ENCODE peak calls at places on chromosomes 6 and 20, in ten cellular contexts. U, N, E, D, G, R, P, I, T and X are unnamed samples.

GRCh38 chr20:32585011-32585518 is at the start of gene NOL4L:
- DNase-seq in T (no peak), P (peak; percentile 21), D (no peak), E (no peak), N (no peak), G (no peak), U (no peak), I (no peak), R (no peak), X (peak; percentile 34)

GRCh38 chr20:32440758-32441078 is 82.6 kb downstream of the ASXL1 start:
- DNase-seq in U (no peak), I (no peak), E (no peak), D (no peak), R (no peak), T (no peak), N (no peak), G (no peak), P (no peak), X (no peak)

GRCh38 chr6:87907521-87907920 is 140.1 kb upstream of the SPACA1 start:
- DNase-seq in D (no peak), N (no peak), G (peak; percentile 48), E (peak; percentile 2), T (peak; percentile 75), U (no peak), P (no peak), R (peak; percentile 21), I (no peak), X (no peak)

GRCh38 chr6:27553123-27553904 is 80.4 kb upstream of the ZNF184 start:
- DNase-seq in U (peak; percentile 19), I (no peak), G (peak; percentile 20), T (peak; percentile 64), D (no peak), E (peak; percentile 57), R (peak; percentile 80), P (no peak), N (no peak), X (no peak)

GRCh38 chr6:7311920-7312615 is 931 bp downstream of the SSR1 start:
- DNase-seq in P (peak; percentile 2), E (peak; percentile 35), D (no peak), T (no peak), G (peak; percentile 5), U (no peak), N (no peak), I (no peak), R (peak; percentile 13), X (no peak)

GRCh38 chr6:151370509-151371078 is 20.8 kb downstream of the ZBTB2 start:
- DNase-seq in T (no peak), E (peak; percentile 48), U (no peak), D (no peak), N (no peak), R (peak; percentile 18), I (no peak), P (no peak), G (peak; percentile 58), X (no peak)

GRCh38 chr20:19783966-19784401 is 25.9 kb downstream of the RIN2 start:
- DNase-seq in T (peak; percentile 67), D (no peak), E (peak; percentile 82), R (peak; percentile 86), P (no peak), N (no peak), U (no peak), G (peak; percentile 56), I (no peak), X (no peak)

GRCh38 chr20:8487715-8488114 is 355.6 kb downstream of the PLCB1 start:
- DNase-seq in D (no peak), T (no peak), N (no peak), P (no peak), G (no peak), R (no peak), I (no peak), U (no peak), E (no peak), X (no peak)

GRCh38 chr6:10347561-10348327 is 67.1 kb downstream of the TFAP2A start:
- DNase-seq in R (peak; percentile 88), U (no peak), G (no peak), E (peak; percentile 24), D (peak; percentile 8), P (no peak), I (no peak), T (peak; percentile 15), N (no peak), X (no peak)

GRCh38 chr6:96157018-96157565 is 141.3 kb downstream of the FUT9 start:
- DNase-seq in T (no peak), N (no peak), E (no peak), D (no peak), P (no peak), R (no peak), G (no peak), U (no peak), I (no peak), X (no peak)

GRCh38 chr6:159727717-159728440 is 573 bp downstream of the WTAP start:
- DNase-seq in I (no peak), R (peak; percentile 10), U (peak; percentile 5), P (peak; percentile 24), N (no peak), G (peak; percentile 35), D (no peak), T (peak; percentile 30), E (no peak), X (no peak)

GRCh38 chr20:62134735-62135231 is 8.4 kb downstream of the PSMA7 start:
- DNase-seq in P (no peak), D (no peak), R (no peak), E (peak; percentile 35), T (no peak), U (no peak), N (no peak), I (no peak), G (peak; percentile 60), X (no peak)

GRCh38 chr20:1291191-1291741 is 25.2 kb downstream of the SNPH start:
- DNase-seq in T (peak; percentile 23), D (no peak), U (no peak), G (peak; percentile 13), E (peak; percentile 66), R (peak; percentile 7), P (peak; percentile 42), N (no peak), I (no peak), X (no peak)

GRCh38 chr6:36631326-36632046 is 37.3 kb downstream of the SRSF3 start:
- DNase-seq in P (no peak), I (no peak), D (no peak), T (no peak), G (no peak), R (no peak), E (no peak), U (no peak), N (no peak), X (no peak)

GRCh38 chr6:105174512-105174911 is 5.3 kb downstream of the POPDC3 start:
- DNase-seq in U (no peak), R (peak; percentile 92), G (peak; percentile 44), T (peak; percentile 92), E (peak; percentile 90), P (no peak), D (no peak), N (no peak), I (no peak), X (no peak)

GRCh38 chr6:97726378-97726777 is 443.4 kb upstream of the MMS22L start:
- DNase-seq in R (no peak), D (no peak), P (no peak), N (no peak), I (no peak), G (no peak), T (no peak), U (no peak), E (no peak), X (no peak)

GRCh38 chr6:163906006-163906710 is 491.6 kb downstream of the QKI start:
- DNase-seq in P (no peak), D (no peak), R (no peak), G (no peak), T (no peak), N (no peak), U (no peak), E (no peak), I (no peak), X (no peak)

GRCh38 chr6:47905717-47906116 is 123.9 kb downstream of the OPN5 start:
- DNase-seq in N (no peak), P (no peak), D (no peak), T (no peak), R (no peak), U (no peak), E (no peak), I (no peak), G (no peak), X (no peak)

GRCh38 chr20:47502801-47503239 is 1.1 kb downstream of the NCOA3 start:
- DNase-seq in G (peak; percentile 63), N (no peak), I (no peak), E (peak; percentile 62), T (peak; percentile 53), U (no peak), D (no peak), P (peak; percentile 25), R (peak; percentile 33), X (no peak)

GRCh38 chr20:9121211-9121610 is 52.3 kb downstream of the PLCB4 start:
- DNase-seq in N (no peak), E (no peak), R (no peak), P (no peak), I (no peak), T (no peak), D (no peak), G (no peak), U (no peak), X (no peak)

GRCh38 chr20:20864346-20865096 is 152.1 kb upstream of the RALGAPA2 start:
- DNase-seq in D (no peak), I (no peak), G (peak; percentile 3), U (no peak), E (no peak), P (peak; percentile 31), N (no peak), T (peak; percentile 11), R (peak; percentile 2), X (no peak)

GRCh38 chr6:1832844-1833787 is 223.4 kb downstream of the FOXC1 start:
- DNase-seq in T (no peak), E (peak; percentile 12), I (peak; percentile 79), D (no peak), G (no peak), U (no peak), R (peak; percentile 32), P (no peak), N (no peak), X (peak; percentile 68)

GRCh38 chr6:167699141-167700036 is 127.3 kb upstream of the AFDN start:
- DNase-seq in N (no peak), U (peak; percentile 12), D (no peak), E (no peak), P (peak; percentile 29), T (no peak), R (no peak), I (peak; percentile 71), G (peak; percentile 7), X (peak; percentile 80)

GRCh38 chr6:168615837-168616236 is 174.9 kb downstream of the SMOC2 start:
- DNase-seq in N (no peak), R (no peak), G (no peak), U (no peak), D (no peak), E (no peak), T (no peak), P (no peak), I (no peak), X (no peak)

GRCh38 chr20:12698817-12699216 is 310.0 kb upstream of the SPTLC3 start:
- DNase-seq in N (no peak), G (no peak), U (no peak), E (no peak), P (no peak), D (no peak), I (no peak), T (no peak), R (no peak), X (no peak)

GRCh38 chr6:43982084-43982625 is 145.1 kb downstream of the MRPL14 start:
- DNase-seq in D (no peak), G (no peak), P (no peak), E (no peak), I (peak; percentile 25), T (no peak), U (no peak), R (no peak), N (no peak), X (no peak)

GRCh38 chr6:134314236-134314821 is 3.6 kb downstream of the SGK1 start:
- DNase-seq in P (no peak), I (no peak), G (no peak), T (no peak), U (no peak), D (no peak), N (no peak), E (no peak), R (no peak), X (no peak)

GRCh38 chr20:11544029-11544678 is 373.5 kb upstream of the BTBD3 start:
- DNase-seq in D (peak; percentile 64), N (no peak), G (peak; percentile 86), E (peak; percentile 75), I (no peak), P (peak; percentile 81), T (peak; percentile 32), R (peak; percentile 64), U (no peak), X (peak; percentile 28)